ENCODE peak calls at places on chromosomes 7 and 10, in seven cellular contexts. One of them, this sample, is unnamed.

GRCh38 chr7:54811016-54811924 is 52.3 kb upstream of the SEC61G start:
- DNase-seq in fibroblast of the aortic adventitia: peak
- DNase-seq in IMR-90: peak
- DNase-seq in Panc1: no peak
- DNase-seq in colonic mucosa: no peak
- DNase-seq in transverse colon: no peak
- DNase-seq in OCI-LY7: no peak
- DNase-seq in this sample: no peak

GRCh38 chr7:28293529-28293835 is 112.9 kb upstream of the JAZF1 start:
- DNase-seq in OCI-LY7: no peak
- DNase-seq in IMR-90: no peak
- DNase-seq in colonic mucosa: no peak
- DNase-seq in fibroblast of the aortic adventitia: no peak
- DNase-seq in Panc1: no peak
- DNase-seq in transverse colon: no peak
- DNase-seq in this sample: no peak

GRCh38 chr7:84194484-84195260 is at the start of gene SEMA3A:
- DNase-seq in OCI-LY7: no peak
- DNase-seq in fibroblast of the aortic adventitia: peak
- DNase-seq in transverse colon: peak
- DNase-seq in IMR-90: peak
- DNase-seq in Panc1: no peak
- DNase-seq in colonic mucosa: peak
- DNase-seq in this sample: no peak

GRCh38 chr7:6420680-6421079 is 27.1 kb downstream of the DAGLB start:
- DNase-seq in IMR-90: no peak
- DNase-seq in fibroblast of the aortic adventitia: no peak
- DNase-seq in OCI-LY7: no peak
- DNase-seq in Panc1: no peak
- DNase-seq in transverse colon: no peak
- DNase-seq in colonic mucosa: no peak
- DNase-seq in this sample: no peak

GRCh38 chr7:32532086-32532485 is 36.8 kb downstream of the AVL9 start:
- DNase-seq in fibroblast of the aortic adventitia: no peak
- DNase-seq in OCI-LY7: no peak
- DNase-seq in transverse colon: no peak
- DNase-seq in Panc1: no peak
- DNase-seq in colonic mucosa: peak
- DNase-seq in IMR-90: no peak
- DNase-seq in this sample: no peak

GRCh38 chr7:33501368-33501767 is 372.0 kb downstream of the BBS9 start:
- DNase-seq in OCI-LY7: no peak
- DNase-seq in colonic mucosa: no peak
- DNase-seq in Panc1: no peak
- DNase-seq in fibroblast of the aortic adventitia: peak
- DNase-seq in IMR-90: no peak
- DNase-seq in transverse colon: no peak
- DNase-seq in this sample: no peak

GRCh38 chr10:115417585-115418265 is 324.6 kb downstream of the ATRNL1 start:
- DNase-seq in OCI-LY7: peak
- DNase-seq in colonic mucosa: no peak
- DNase-seq in Panc1: peak
- DNase-seq in fibroblast of the aortic adventitia: no peak
- DNase-seq in IMR-90: peak
- DNase-seq in transverse colon: peak
- DNase-seq in this sample: peak

GRCh38 chr10:89301721-89302445 is at the start of gene IFIT2:
- DNase-seq in IMR-90: peak
- DNase-seq in OCI-LY7: peak
- DNase-seq in colonic mucosa: peak
- DNase-seq in fibroblast of the aortic adventitia: peak
- DNase-seq in Panc1: peak
- DNase-seq in transverse colon: peak
- DNase-seq in this sample: peak

GRCh38 chr10:129689681-129690080 is 222.6 kb downstream of the MGMT start:
- DNase-seq in colonic mucosa: no peak
- DNase-seq in fibroblast of the aortic adventitia: peak
- DNase-seq in transverse colon: no peak
- DNase-seq in OCI-LY7: no peak
- DNase-seq in IMR-90: no peak
- DNase-seq in Panc1: no peak
- DNase-seq in this sample: no peak

GRCh38 chr10:79404690-79405131 is 40.7 kb downstream of the ZCCHC24 start:
- DNase-seq in colonic mucosa: no peak
- DNase-seq in transverse colon: peak
- DNase-seq in Panc1: no peak
- DNase-seq in IMR-90: no peak
- DNase-seq in OCI-LY7: no peak
- DNase-seq in fibroblast of the aortic adventitia: no peak
- DNase-seq in this sample: no peak

GRCh38 chr7:151517601-151518104 is 2.0 kb downstream of the RHEB start:
- DNase-seq in OCI-LY7: no peak
- DNase-seq in IMR-90: no peak
- DNase-seq in colonic mucosa: no peak
- DNase-seq in transverse colon: no peak
- DNase-seq in fibroblast of the aortic adventitia: no peak
- DNase-seq in Panc1: no peak
- DNase-seq in this sample: no peak

GRCh38 chr10:17003151-17003550 is 126.5 kb downstream of the CUBN start:
- DNase-seq in Panc1: no peak
- DNase-seq in colonic mucosa: no peak
- DNase-seq in IMR-90: peak
- DNase-seq in fibroblast of the aortic adventitia: peak
- DNase-seq in transverse colon: no peak
- DNase-seq in OCI-LY7: no peak
- DNase-seq in this sample: no peak

GRCh38 chr7:106057962-106058901 is 53.9 kb downstream of the SYPL1 start:
- DNase-seq in fibroblast of the aortic adventitia: no peak
- DNase-seq in OCI-LY7: peak
- DNase-seq in IMR-90: no peak
- DNase-seq in Panc1: no peak
- DNase-seq in colonic mucosa: peak
- DNase-seq in transverse colon: peak
- DNase-seq in this sample: peak

GRCh38 chr10:30705625-30706149 is 76.1 kb upstream of the LYZL2 start:
- DNase-seq in colonic mucosa: no peak
- DNase-seq in fibroblast of the aortic adventitia: no peak
- DNase-seq in IMR-90: no peak
- DNase-seq in transverse colon: no peak
- DNase-seq in Panc1: no peak
- DNase-seq in OCI-LY7: peak
- DNase-seq in this sample: no peak

GRCh38 chr10:59814878-59815277 is 61.6 kb upstream of the MRLN start:
- DNase-seq in transverse colon: no peak
- DNase-seq in OCI-LY7: no peak
- DNase-seq in fibroblast of the aortic adventitia: no peak
- DNase-seq in Panc1: no peak
- DNase-seq in colonic mucosa: no peak
- DNase-seq in IMR-90: no peak
- DNase-seq in this sample: no peak

GRCh38 chr10:79048639-79049550 is 19.9 kb upstream of the ZMIZ1 start:
- DNase-seq in colonic mucosa: peak
- DNase-seq in IMR-90: no peak
- DNase-seq in Panc1: no peak
- DNase-seq in OCI-LY7: no peak
- DNase-seq in fibroblast of the aortic adventitia: no peak
- DNase-seq in transverse colon: no peak
- DNase-seq in this sample: no peak

GRCh38 chr10:110777017-110777416 is 94.7 kb upstream of the PDCD4 start:
- DNase-seq in fibroblast of the aortic adventitia: no peak
- DNase-seq in Panc1: no peak
- DNase-seq in transverse colon: no peak
- DNase-seq in IMR-90: no peak
- DNase-seq in OCI-LY7: no peak
- DNase-seq in colonic mucosa: no peak
- DNase-seq in this sample: no peak

GRCh38 chr10:110777661-110778060 is 94.1 kb upstream of the PDCD4 start:
- DNase-seq in IMR-90: no peak
- DNase-seq in colonic mucosa: no peak
- DNase-seq in OCI-LY7: no peak
- DNase-seq in fibroblast of the aortic adventitia: no peak
- DNase-seq in Panc1: no peak
- DNase-seq in transverse colon: no peak
- DNase-seq in this sample: no peak

GRCh38 chr10:110780704-110781103 is 91.0 kb upstream of the PDCD4 start:
- DNase-seq in colonic mucosa: no peak
- DNase-seq in OCI-LY7: no peak
- DNase-seq in IMR-90: no peak
- DNase-seq in fibroblast of the aortic adventitia: no peak
- DNase-seq in Panc1: no peak
- DNase-seq in transverse colon: no peak
- DNase-seq in this sample: no peak

GRCh38 chr10:110779489-110779888 is 92.2 kb upstream of the PDCD4 start:
- DNase-seq in IMR-90: no peak
- DNase-seq in Panc1: no peak
- DNase-seq in OCI-LY7: no peak
- DNase-seq in colonic mucosa: no peak
- DNase-seq in transverse colon: no peak
- DNase-seq in fibroblast of the aortic adventitia: no peak
- DNase-seq in this sample: no peak

GRCh38 chr10:110778221-110778620 is 93.5 kb upstream of the PDCD4 start:
- DNase-seq in Panc1: no peak
- DNase-seq in IMR-90: no peak
- DNase-seq in OCI-LY7: no peak
- DNase-seq in transverse colon: no peak
- DNase-seq in fibroblast of the aortic adventitia: no peak
- DNase-seq in colonic mucosa: no peak
- DNase-seq in this sample: no peak
- TF ChIP-seq CTCF in Panc1: no peak
- TF ChIP-seq CTCF in IMR-90: no peak
- TF ChIP-seq CTCF in OCI-LY7: no peak
- TF ChIP-seq CTCF in transverse colon: no peak
- TF ChIP-seq CTCF in fibroblast of the aortic adventitia: no peak
- TF ChIP-seq CTCF in colonic mucosa: no peak
- TF ChIP-seq CTCF in this sample: no peak

GRCh38 chr10:22824984-22825383 is 102.9 kb upstream of the ARMC3 start:
- DNase-seq in IMR-90: peak
- DNase-seq in Panc1: peak
- DNase-seq in OCI-LY7: no peak
- DNase-seq in transverse colon: no peak
- DNase-seq in colonic mucosa: no peak
- DNase-seq in fibroblast of the aortic adventitia: peak
- DNase-seq in this sample: no peak
- H3K4me3 ChIP-seq in IMR-90: no peak
- H3K4me3 ChIP-seq in Panc1: no peak
- H3K4me3 ChIP-seq in OCI-LY7: no peak
- H3K4me3 ChIP-seq in transverse colon: no peak
- H3K4me3 ChIP-seq in colonic mucosa: no peak
- H3K4me3 ChIP-seq in fibroblast of the aortic adventitia: no peak
- H3K4me3 ChIP-seq in this sample: no peak

DNA sequence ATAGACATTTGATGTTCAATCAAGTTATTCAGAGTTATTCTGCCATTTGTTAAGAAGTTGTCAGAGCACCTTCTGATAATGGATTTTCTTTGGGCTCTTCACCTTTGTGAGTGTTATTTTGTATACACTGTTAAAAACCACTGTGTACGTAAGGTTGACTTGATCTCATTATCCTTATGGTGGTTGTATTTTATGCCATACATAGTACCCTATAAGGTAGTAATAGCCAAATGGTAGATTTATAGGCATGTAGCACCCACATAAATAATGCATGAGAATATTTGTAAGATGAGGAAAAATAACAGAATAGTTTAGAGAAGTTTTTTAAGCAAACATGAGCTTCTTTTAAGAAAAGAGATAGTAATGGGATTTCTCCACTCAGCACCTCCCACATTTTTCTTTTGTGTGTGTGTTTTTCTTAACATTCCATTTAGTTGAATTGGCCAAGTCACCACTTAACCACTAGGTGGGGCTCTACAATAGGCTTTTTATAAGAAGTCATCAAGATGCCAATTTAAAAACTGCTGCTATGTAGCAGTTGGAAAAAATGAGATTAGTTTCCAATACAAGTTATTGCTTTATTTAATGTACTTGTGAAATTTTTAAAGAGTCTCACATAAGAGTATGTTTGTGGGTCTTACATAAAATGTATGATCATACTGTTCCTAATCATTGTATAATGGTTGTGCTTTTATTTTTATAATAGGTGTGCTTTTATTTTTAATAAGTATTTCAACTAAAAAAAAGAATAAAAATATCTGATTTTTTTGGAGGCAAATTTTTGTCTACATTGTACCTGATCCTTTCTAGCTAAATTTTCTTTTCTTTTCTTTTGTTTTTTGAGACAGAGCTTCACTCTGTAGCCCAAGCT is 41.1 kb upstream of the STMP1 start:
- DNase-seq in Panc1: peak
- DNase-seq in IMR-90: peak
- DNase-seq in transverse colon: peak
- DNase-seq in colonic mucosa: peak
- DNase-seq in OCI-LY7: peak
- DNase-seq in fibroblast of the aortic adventitia: peak
- DNase-seq in this sample: peak
- TF ChIP-seq CTCF in Panc1: peak
- TF ChIP-seq CTCF in IMR-90: peak
- TF ChIP-seq CTCF in transverse colon: peak
- TF ChIP-seq CTCF in colonic mucosa: peak
- TF ChIP-seq CTCF in OCI-LY7: peak
- TF ChIP-seq CTCF in fibroblast of the aortic adventitia: peak
- TF ChIP-seq CTCF in this sample: peak

GRCh38 chr7:81031243-81031642 is 112.4 kb upstream of the SEMA3C start:
- DNase-seq in transverse colon: no peak
- DNase-seq in fibroblast of the aortic adventitia: no peak
- DNase-seq in colonic mucosa: no peak
- DNase-seq in Panc1: no peak
- DNase-seq in OCI-LY7: no peak
- DNase-seq in IMR-90: peak
- DNase-seq in this sample: no peak

GRCh38 chr7:81036871-81037270 is 118.0 kb upstream of the SEMA3C start:
- DNase-seq in fibroblast of the aortic adventitia: no peak
- DNase-seq in Panc1: no peak
- DNase-seq in transverse colon: no peak
- DNase-seq in OCI-LY7: no peak
- DNase-seq in IMR-90: no peak
- DNase-seq in colonic mucosa: no peak
- DNase-seq in this sample: no peak

GRCh38 chr7:81031996-81032395 is 113.1 kb upstream of the SEMA3C start:
- DNase-seq in transverse colon: no peak
- DNase-seq in IMR-90: no peak
- DNase-seq in OCI-LY7: no peak
- DNase-seq in colonic mucosa: no peak
- DNase-seq in Panc1: no peak
- DNase-seq in fibroblast of the aortic adventitia: no peak
- DNase-seq in this sample: no peak

GRCh38 chr7:81030472-81030871 is 111.6 kb upstream of the SEMA3C start:
- DNase-seq in OCI-LY7: no peak
- DNase-seq in Panc1: no peak
- DNase-seq in fibroblast of the aortic adventitia: no peak
- DNase-seq in IMR-90: no peak
- DNase-seq in colonic mucosa: no peak
- DNase-seq in transverse colon: no peak
- DNase-seq in this sample: no peak

DNA sequence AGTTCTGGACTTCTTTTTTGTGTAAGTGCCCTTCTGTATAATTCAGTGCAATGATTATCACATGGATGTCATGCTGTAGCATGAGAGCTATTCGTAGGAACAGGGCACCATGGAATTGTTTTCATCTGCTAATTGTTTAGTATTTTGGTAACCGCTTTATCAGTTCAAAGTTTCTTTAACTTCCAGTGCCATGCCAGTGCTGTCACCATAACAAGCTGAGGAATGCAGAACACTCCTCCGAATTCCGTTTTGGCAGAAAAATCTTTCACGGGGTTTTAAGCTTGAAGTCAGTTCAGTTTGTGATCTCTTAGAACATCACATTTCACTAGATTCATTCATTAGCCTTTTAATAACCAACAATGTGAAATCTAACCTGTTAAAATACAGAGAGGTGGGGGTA is 117.2 kb upstream of the SEMA3C start:
- DNase-seq in colonic mucosa: no peak
- DNase-seq in Panc1: no peak
- DNase-seq in OCI-LY7: no peak
- DNase-seq in IMR-90: no peak
- DNase-seq in transverse colon: no peak
- DNase-seq in fibroblast of the aortic adventitia: peak
- DNase-seq in this sample: no peak
- H3K4me3 ChIP-seq in colonic mucosa: no peak
- H3K4me3 ChIP-seq in Panc1: no peak
- H3K4me3 ChIP-seq in OCI-LY7: no peak
- H3K4me3 ChIP-seq in IMR-90: no peak
- H3K4me3 ChIP-seq in transverse colon: no peak
- H3K4me3 ChIP-seq in fibroblast of the aortic adventitia: no peak
- H3K4me3 ChIP-seq in this sample: no peak

This sample was measured in GM12864.